ENCODE peak calls at places on chromosomes 12 and 14, in six cellular contexts. One of them, this sample, is unnamed.

GRCh38 chr12:85237320-85237719 is 42.7 kb upstream of the ALX1 start:
- DNase-seq in WERI-Rb-1: no peak
- DNase-seq in Peyer's patch: no peak
- DNase-seq in heart right ventricle: no peak
- DNase-seq in astrocyte of the cerebellum: no peak
- DNase-seq in heart left ventricle: no peak
- DNase-seq in this sample: no peak

GRCh38 chr12:70540996-70541395 is 96.2 kb downstream of the PTPRB start:
- DNase-seq in heart right ventricle: no peak
- DNase-seq in Peyer's patch: no peak
- DNase-seq in WERI-Rb-1: no peak
- DNase-seq in astrocyte of the cerebellum: no peak
- DNase-seq in heart left ventricle: no peak
- DNase-seq in this sample: no peak

GRCh38 chr12:90575995-90576394 is 379.0 kb downstream of the CCER1 start:
- DNase-seq in heart left ventricle: peak; percentile 55
- DNase-seq in WERI-Rb-1: no peak
- DNase-seq in Peyer's patch: no peak
- DNase-seq in heart right ventricle: no peak
- DNase-seq in astrocyte of the cerebellum: no peak
- DNase-seq in this sample: no peak

GRCh38 chr14:52694761-52695480 is 437 bp downstream of the ERO1A start:
- DNase-seq in WERI-Rb-1: peak; percentile 23
- DNase-seq in heart left ventricle: peak; percentile 53
- DNase-seq in heart right ventricle: peak; percentile 35
- DNase-seq in Peyer's patch: no peak
- DNase-seq in astrocyte of the cerebellum: no peak
- DNase-seq in this sample: peak; percentile 58

GRCh38 chr12:76033116-76034001 is 1.8 kb upstream of the PHLDA1 start:
- DNase-seq in WERI-Rb-1: no peak
- DNase-seq in heart left ventricle: no peak
- DNase-seq in heart right ventricle: no peak
- DNase-seq in Peyer's patch: no peak
- DNase-seq in astrocyte of the cerebellum: no peak
- DNase-seq in this sample: no peak

GRCh38 chr14:50396636-50397460 is at the start of gene CDKL1:
- DNase-seq in WERI-Rb-1: peak; percentile 59
- DNase-seq in astrocyte of the cerebellum: no peak
- DNase-seq in heart right ventricle: peak; percentile 70
- DNase-seq in Peyer's patch: peak; percentile 86
- DNase-seq in heart left ventricle: peak; percentile 78
- DNase-seq in this sample: peak; percentile 80

GRCh38 chr12:2501464-2502181 is 293.1 kb upstream of the FKBP4 start:
- DNase-seq in Peyer's patch: peak; percentile 10
- DNase-seq in heart left ventricle: peak; percentile 70
- DNase-seq in heart right ventricle: peak; percentile 32
- DNase-seq in astrocyte of the cerebellum: no peak
- DNase-seq in WERI-Rb-1: no peak
- DNase-seq in this sample: no peak

GRCh38 chr12:53757095-53757770 is 5.5 kb upstream of the CISTR start:
- DNase-seq in heart left ventricle: peak; percentile 79
- DNase-seq in Peyer's patch: peak; percentile 85
- DNase-seq in WERI-Rb-1: peak; percentile 91
- DNase-seq in astrocyte of the cerebellum: peak; percentile 19
- DNase-seq in heart right ventricle: peak; percentile 79
- DNase-seq in this sample: peak; percentile 86

GRCh38 chr12:110280784-110281548 is at the start of gene ATP2A2:
- DNase-seq in heart right ventricle: peak; percentile 92
- DNase-seq in astrocyte of the cerebellum: peak; percentile 65
- DNase-seq in heart left ventricle: peak; percentile 95
- DNase-seq in WERI-Rb-1: peak; percentile 89
- DNase-seq in Peyer's patch: peak; percentile 93
- DNase-seq in this sample: peak; percentile 94

GRCh38 chr12:125187780-125188741 is 122.8 kb downstream of the AACS start:
- DNase-seq in Peyer's patch: no peak
- DNase-seq in WERI-Rb-1: no peak
- DNase-seq in heart left ventricle: no peak
- DNase-seq in astrocyte of the cerebellum: no peak
- DNase-seq in heart right ventricle: no peak
- DNase-seq in this sample: no peak

GRCh38 chr14:96057738-96058137 is 18.6 kb downstream of the C14orf132 start:
- DNase-seq in Peyer's patch: no peak
- DNase-seq in astrocyte of the cerebellum: no peak
- DNase-seq in WERI-Rb-1: no peak
- DNase-seq in heart right ventricle: no peak
- DNase-seq in heart left ventricle: no peak
- DNase-seq in this sample: no peak

GRCh38 chr14:29865299-29865698 is 62.3 kb downstream of the PRKD1 start:
- DNase-seq in heart right ventricle: no peak
- DNase-seq in Peyer's patch: no peak
- DNase-seq in heart left ventricle: no peak
- DNase-seq in WERI-Rb-1: no peak
- DNase-seq in astrocyte of the cerebellum: no peak
- DNase-seq in this sample: no peak

GRCh38 chr12:106903241-106903950 is 52.3 kb upstream of the TMEM263 start:
- DNase-seq in WERI-Rb-1: peak; percentile 62
- DNase-seq in heart right ventricle: peak; percentile 72
- DNase-seq in astrocyte of the cerebellum: peak; percentile 8
- DNase-seq in heart left ventricle: peak; percentile 76
- DNase-seq in Peyer's patch: peak; percentile 92
- DNase-seq in this sample: peak; percentile 88

GRCh38 chr12:42589465-42590323 is at the start of gene PRICKLE1:
- DNase-seq in heart right ventricle: peak; percentile 54
- DNase-seq in heart left ventricle: peak; percentile 60
- DNase-seq in WERI-Rb-1: peak; percentile 39
- DNase-seq in Peyer's patch: peak; percentile 51
- DNase-seq in astrocyte of the cerebellum: peak; percentile 32
- DNase-seq in this sample: peak; percentile 54

GRCh38 chr12:68303850-68304249 is 28.3 kb downstream of the MDM1 start:
- DNase-seq in WERI-Rb-1: no peak
- DNase-seq in heart right ventricle: no peak
- DNase-seq in astrocyte of the cerebellum: no peak
- DNase-seq in heart left ventricle: peak; percentile 30
- DNase-seq in Peyer's patch: no peak
- DNase-seq in this sample: no peak

GRCh38 chr12:51388826-51389225 is 2.4 kb downstream of the GALNT6 start:
- DNase-seq in astrocyte of the cerebellum: no peak
- DNase-seq in WERI-Rb-1: no peak
- DNase-seq in heart left ventricle: no peak
- DNase-seq in Peyer's patch: no peak
- DNase-seq in heart right ventricle: no peak
- DNase-seq in this sample: no peak

GRCh38 chr12:51390457-51391046 is 654 bp downstream of the GALNT6 start:
- DNase-seq in heart right ventricle: no peak
- DNase-seq in Peyer's patch: no peak
- DNase-seq in astrocyte of the cerebellum: no peak
- DNase-seq in WERI-Rb-1: no peak
- DNase-seq in heart left ventricle: no peak
- DNase-seq in this sample: no peak

GRCh38 chr12:51389302-51389999 is 1.8 kb downstream of the GALNT6 start:
- DNase-seq in Peyer's patch: no peak
- DNase-seq in heart left ventricle: no peak
- DNase-seq in heart right ventricle: no peak
- DNase-seq in WERI-Rb-1: no peak
- DNase-seq in astrocyte of the cerebellum: no peak
- DNase-seq in this sample: no peak

GRCh38 chr12:51392556-51393237 is 1.5 kb upstream of the GALNT6 start:
- DNase-seq in astrocyte of the cerebellum: no peak
- DNase-seq in heart left ventricle: no peak
- DNase-seq in WERI-Rb-1: peak; percentile 20
- DNase-seq in heart right ventricle: no peak
- DNase-seq in Peyer's patch: no peak
- DNase-seq in this sample: no peak

DNA sequence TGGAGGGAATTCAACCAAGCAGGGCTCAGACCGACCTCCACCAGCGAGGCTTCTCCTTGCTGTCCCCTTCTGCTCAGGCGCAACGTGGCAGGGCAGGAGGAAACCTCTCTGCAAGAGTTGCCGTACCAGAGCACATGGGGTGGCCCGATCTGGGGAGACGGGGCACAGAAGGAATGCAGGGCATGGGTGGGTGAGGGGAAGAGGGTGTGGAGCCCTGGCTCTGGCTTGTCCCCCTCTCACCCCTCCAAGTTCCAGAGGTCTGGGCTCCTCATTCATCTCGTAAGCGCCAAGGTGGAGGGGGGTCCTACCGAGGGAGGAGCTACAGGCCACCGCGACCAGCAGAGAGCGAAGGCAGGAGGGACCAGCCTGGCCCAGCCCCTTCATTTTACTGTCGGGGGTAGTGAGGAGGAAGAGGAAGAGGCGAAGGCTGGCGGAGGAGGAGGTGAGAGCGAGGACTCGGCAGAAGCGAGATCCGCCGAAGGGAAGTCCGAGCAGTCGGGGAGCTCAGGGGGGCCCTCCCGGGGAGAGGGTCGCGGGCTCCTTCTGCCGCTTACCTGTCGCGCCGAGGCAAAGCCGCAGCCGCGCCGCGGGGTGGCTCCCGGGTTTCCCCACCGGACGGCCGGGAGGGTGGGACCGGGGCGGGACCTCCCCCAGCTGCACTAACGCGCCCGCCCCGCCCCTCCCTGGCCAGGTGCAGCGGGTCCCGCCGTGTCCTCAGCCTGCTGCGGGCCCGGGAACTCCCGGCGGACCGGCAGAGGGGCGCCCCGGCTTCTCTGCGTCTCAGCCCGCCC is at the start of gene GALNT6:
- DNase-seq in Peyer's patch: peak; percentile 87
- DNase-seq in heart right ventricle: peak; percentile 28
- DNase-seq in heart left ventricle: peak; percentile 37
- DNase-seq in astrocyte of the cerebellum: no peak
- DNase-seq in WERI-Rb-1: peak; percentile 55
- DNase-seq in this sample: peak; percentile 69
- H3K4me3 ChIP-seq in Peyer's patch: peak within 1 kb of the TSS; percentile 48
- H3K4me3 ChIP-seq in heart right ventricle: peak within 1 kb of the TSS; percentile 56
- H3K4me3 ChIP-seq in heart left ventricle: peak within 1 kb of the TSS; percentile 56
- H3K4me3 ChIP-seq in astrocyte of the cerebellum: peak within 1 kb of the TSS; percentile 52
- H3K4me3 ChIP-seq in WERI-Rb-1: peak within 1 kb of the TSS; percentile 74
- H3K4me3 ChIP-seq in this sample: peak within 1 kb of the TSS; percentile 70

DNA sequence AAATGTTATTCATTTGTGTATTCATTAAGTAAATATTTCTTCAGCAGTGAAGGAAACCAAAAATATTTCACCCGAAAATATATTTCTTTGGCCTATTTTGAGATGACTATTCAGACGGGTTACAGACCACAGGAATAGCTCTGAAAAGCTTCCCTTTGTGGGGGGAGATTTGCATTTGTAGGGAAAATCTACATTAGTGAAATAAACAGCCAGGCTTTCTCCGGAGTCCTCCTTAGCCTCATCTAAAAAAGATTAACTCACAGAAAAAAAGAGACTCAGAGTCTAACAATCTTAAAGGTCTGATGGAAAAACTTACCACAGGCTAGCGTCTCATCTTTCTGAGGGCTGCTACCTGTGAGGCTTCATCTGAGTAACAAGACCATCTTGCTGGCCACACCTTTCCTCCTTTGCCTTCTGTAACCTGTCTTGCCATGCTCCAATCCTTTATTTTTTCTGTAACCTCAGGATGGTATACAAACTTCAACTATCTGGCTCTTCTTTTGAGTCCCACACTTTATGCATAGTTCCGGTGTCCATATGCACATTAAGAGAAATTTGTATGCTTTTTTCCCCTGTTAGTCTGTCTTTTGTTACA is 100.7 kb downstream of the CNTN1 start:
- DNase-seq in heart right ventricle: no peak
- DNase-seq in heart left ventricle: no peak
- DNase-seq in WERI-Rb-1: no peak
- DNase-seq in Peyer's patch: no peak
- DNase-seq in astrocyte of the cerebellum: no peak
- DNase-seq in this sample: no peak
- H3K4me3 ChIP-seq in heart right ventricle: no peak overlapping the region
- H3K4me3 ChIP-seq in heart left ventricle: no peak overlapping the region
- H3K4me3 ChIP-seq in WERI-Rb-1: no peak overlapping the region
- H3K4me3 ChIP-seq in Peyer's patch: no peak overlapping the region
- H3K4me3 ChIP-seq in astrocyte of the cerebellum: no peak overlapping the region
- H3K4me3 ChIP-seq in this sample: no peak overlapping the region

DNA sequence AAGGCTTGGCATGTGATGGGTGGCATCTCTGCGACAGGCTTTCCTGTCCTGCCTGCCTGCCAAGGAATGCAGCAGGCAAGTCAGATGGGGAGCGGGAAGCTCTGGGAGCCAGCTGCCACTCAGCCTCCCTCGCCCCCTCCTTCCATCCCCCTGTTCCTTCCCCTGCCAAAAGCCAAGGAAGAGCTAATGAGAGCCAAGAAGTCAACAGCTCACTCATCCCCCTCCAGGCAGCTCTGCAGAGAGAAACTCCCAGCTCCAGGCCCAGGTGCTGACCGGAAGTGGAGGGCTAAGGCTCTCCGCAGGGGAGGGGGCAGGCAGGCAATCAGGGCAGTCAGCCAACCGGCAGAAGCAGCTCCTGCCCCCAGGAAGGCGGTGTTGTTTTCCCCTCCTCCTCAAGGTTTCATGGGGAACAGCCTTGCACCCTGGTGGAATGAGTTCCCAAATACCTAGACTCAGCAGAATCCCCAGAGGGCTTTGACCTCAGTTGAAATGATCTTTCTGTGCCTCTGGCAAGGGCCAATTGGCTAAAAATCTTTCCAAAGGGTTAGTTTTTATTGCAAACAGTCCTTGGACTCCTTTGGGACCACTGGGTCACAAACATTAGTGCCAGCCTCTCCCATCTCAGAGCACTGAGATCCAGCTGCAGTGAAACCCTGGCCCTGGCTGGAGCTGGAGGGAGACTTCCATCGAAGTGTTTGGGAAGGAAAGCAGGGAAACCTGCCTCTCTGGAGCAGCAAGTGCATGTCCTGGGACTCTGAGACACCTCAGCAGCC is 349.1 kb downstream of the DPF3 start:
- DNase-seq in heart right ventricle: no peak
- DNase-seq in WERI-Rb-1: no peak
- DNase-seq in Peyer's patch: no peak
- DNase-seq in heart left ventricle: no peak
- DNase-seq in astrocyte of the cerebellum: no peak
- DNase-seq in this sample: no peak
- H3K4me3 ChIP-seq in heart right ventricle: no peak overlapping the region
- H3K4me3 ChIP-seq in WERI-Rb-1: no peak overlapping the region
- H3K4me3 ChIP-seq in Peyer's patch: no peak overlapping the region
- H3K4me3 ChIP-seq in heart left ventricle: no peak overlapping the region
- H3K4me3 ChIP-seq in astrocyte of the cerebellum: no peak overlapping the region
- H3K4me3 ChIP-seq in this sample: no peak overlapping the region

GRCh38 chr12:127245437-127245836 is 1021.5 kb upstream of the TMEM132C start:
- DNase-seq in heart right ventricle: no peak
- DNase-seq in Peyer's patch: no peak
- DNase-seq in heart left ventricle: no peak
- DNase-seq in WERI-Rb-1: no peak
- DNase-seq in astrocyte of the cerebellum: peak; percentile 20
- DNase-seq in this sample: no peak

GRCh38 chr12:127253797-127254196 is 1013.2 kb upstream of the TMEM132C start:
- DNase-seq in Peyer's patch: no peak
- DNase-seq in heart left ventricle: no peak
- DNase-seq in WERI-Rb-1: no peak
- DNase-seq in astrocyte of the cerebellum: no peak
- DNase-seq in heart right ventricle: no peak
- DNase-seq in this sample: no peak

GRCh38 chr12:127245009-127245408 is 1022.0 kb upstream of the TMEM132C start:
- DNase-seq in heart left ventricle: no peak
- DNase-seq in Peyer's patch: no peak
- DNase-seq in WERI-Rb-1: no peak
- DNase-seq in heart right ventricle: no peak
- DNase-seq in astrocyte of the cerebellum: no peak
- DNase-seq in this sample: no peak

DNA sequence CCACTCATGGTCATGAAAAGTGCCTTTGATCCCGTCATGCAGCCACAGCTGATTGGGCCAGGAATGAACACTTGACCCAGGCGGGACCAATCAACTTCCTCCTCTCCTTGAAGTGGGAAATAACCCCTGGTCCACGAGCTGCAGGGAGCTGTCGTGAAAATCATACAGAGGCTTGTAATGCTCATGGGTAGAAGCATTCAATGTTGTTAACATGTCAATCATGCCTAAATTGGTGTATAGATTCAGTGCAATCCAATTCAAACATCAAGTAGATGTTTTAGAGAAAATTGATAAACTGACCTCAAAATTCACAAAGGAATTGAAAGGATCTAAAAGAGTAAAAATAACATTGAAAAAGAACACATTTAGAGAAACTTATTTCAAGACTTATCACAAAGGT is 1019.0 kb upstream of the TMEM132C start:
- DNase-seq in heart right ventricle: no peak
- DNase-seq in WERI-Rb-1: no peak
- DNase-seq in astrocyte of the cerebellum: no peak
- DNase-seq in Peyer's patch: no peak
- DNase-seq in heart left ventricle: no peak
- DNase-seq in this sample: no peak
- H3K4me3 ChIP-seq in heart right ventricle: no peak overlapping the region
- H3K4me3 ChIP-seq in WERI-Rb-1: no peak overlapping the region
- H3K4me3 ChIP-seq in astrocyte of the cerebellum: no peak overlapping the region
- H3K4me3 ChIP-seq in Peyer's patch: no peak overlapping the region
- H3K4me3 ChIP-seq in heart left ventricle: no peak overlapping the region
- H3K4me3 ChIP-seq in this sample: no peak overlapping the region

This sample was measured in lower lobe of right lung.